ENCODE peak calls at places on chromosomes 6 and 20, in seven cellular contexts. T is pancreas; H is SK-N-SH; G is CD4-positive, CD25-positive, alpha-beta regulatory T cell; K is GM23248; Q is CD8-positive, alpha-beta memory T cell; A is left ventricle myocardium inferior. Z is an unnamed sample. For H3K4me1, the result is how much of the 10 kb centered on the place peaks cover.

GRCh38 chr20:32140603-32141002 is 31.1 kb downstream of the TM9SF4 start:
- DNase-seq in K (no peak), Q (no peak), H (no peak), G (no peak), T (no peak), A (no peak), Z (no peak)

GRCh38 chr20:22063753-22064152 is 358.3 kb downstream of the PAX1 start:
- DNase-seq in K (no peak), H (peak), Q (no peak), G (no peak), A (no peak), T (no peak), Z (no peak)

GRCh38 chr20:50294164-50295088 is 103.8 kb downstream of the CEBPB start:
- DNase-seq in Q (no peak), K (no peak), H (no peak), A (no peak), T (no peak), G (no peak), Z (no peak)

GRCh38 chr6:30325150-30325872 is 1.4 kb upstream of the TRIM39 start:
- DNase-seq in K (peak), Q (peak), H (peak), A (peak), G (peak), T (peak), Z (no peak)

GRCh38 chr6:28373925-28374324 is 24.2 kb downstream of the ZKSCAN3 start:
- DNase-seq in G (no peak), Q (no peak), A (no peak), H (no peak), T (no peak), K (no peak), Z (no peak)

GRCh38 chr20:25022680-25023079 is 30.1 kb upstream of the APMAP start:
- DNase-seq in K (no peak), A (peak), Q (no peak), T (peak), G (no peak), H (no peak), Z (no peak)

GRCh38 chr6:71721642-71722041 is 164.7 kb upstream of the RIMS1 start:
- DNase-seq in K (peak), Q (no peak), G (no peak), A (no peak), T (no peak), H (no peak), Z (no peak)

GRCh38 chr20:62409935-62410741 is 3.1 kb upstream of the CABLES2 start:
- DNase-seq in A (peak), Q (peak), G (peak), H (peak), T (peak), K (peak), Z (peak)

GRCh38 chr6:75752365-75752764 is 3.3 kb downstream of the MYO6 start:
- DNase-seq in Q (no peak), A (no peak), H (no peak), K (peak), T (no peak), G (no peak), Z (no peak)

GRCh38 chr20:24050119-24050518 is 61.5 kb upstream of the GGTLC1 start:
- DNase-seq in G (no peak), A (no peak), H (no peak), K (no peak), T (no peak), Q (no peak), Z (no peak)

GRCh38 chr6:149210376-149210775 is 107.1 kb upstream of the TAB2 start:
- DNase-seq in Q (no peak), H (no peak), A (no peak), T (no peak), K (peak), G (peak), Z (no peak)

GRCh38 chr6:44554194-44554593 is 166.7 kb downstream of the CDC5L start:
- DNase-seq in T (no peak), Q (no peak), K (no peak), H (no peak), G (no peak), A (no peak), Z (no peak)

GRCh38 chr6:55578537-55579363 is at the start of gene HMGCLL1:
- DNase-seq in G (no peak), A (peak), T (peak), Q (peak), H (peak), K (no peak), Z (peak)

GRCh38 chr6:106547961-106548453 is 81.3 kb downstream of the RTN4IP1 start:
- DNase-seq in K (no peak), G (peak), T (no peak), H (no peak), A (no peak), Q (no peak), Z (no peak)

GRCh38 chr6:108163267-108163643 is 2.6 kb upstream of the NR2E1 start:
- DNase-seq in G (no peak), H (no peak), Q (no peak), T (no peak), A (no peak), K (no peak), Z (no peak)

GRCh38 chr6:164069352-164070022 is 655.0 kb downstream of the QKI start:
- DNase-seq in G (no peak), A (peak), Q (no peak), K (no peak), H (no peak), T (no peak), Z (peak)

GRCh38 chr6:107600936-107601335 is 111.0 kb downstream of the SOBP start:
- DNase-seq in H (no peak), T (peak), K (peak), G (no peak), A (no peak), Q (no peak), Z (no peak)

GRCh38 chr6:14965340-14966102 is 280.3 kb upstream of the JARID2 start:
- DNase-seq in K (peak), T (no peak), G (no peak), A (no peak), H (no peak), Q (no peak), Z (no peak)

GRCh38 chr6:141990840-141991239 is 141.9 kb upstream of the GJE1 start:
- DNase-seq in G (no peak), A (no peak), T (no peak), K (no peak), Q (no peak), H (no peak), Z (no peak)

GRCh38 chr6:147724454-147724853 is 216.0 kb downstream of the SAMD5 start:
- DNase-seq in T (no peak), A (no peak), K (no peak), G (no peak), H (no peak), Q (no peak), Z (no peak)

GRCh38 chr6:5529733-5530132 is 268.4 kb downstream of the FARS2 start:
- DNase-seq in K (peak), H (no peak), G (no peak), Q (no peak), T (no peak), A (no peak), Z (no peak)

GRCh38 chr6:105564503-105564902 is 161.6 kb upstream of the PREP start:
- DNase-seq in T (no peak), K (no peak), A (no peak), Q (no peak), G (no peak), H (no peak), Z (no peak)

GRCh38 chr6:72959821-72960220 is 265.5 kb downstream of the KHDC1L start:
- DNase-seq in Q (no peak), A (no peak), K (no peak), G (no peak), H (no peak), T (no peak), Z (no peak)

GRCh38 chr6:34447915-34448314 is 18.0 kb upstream of the PACSIN1 start:
- DNase-seq in Q (no peak), A (no peak), K (no peak), G (no peak), H (no peak), T (no peak), Z (no peak)

DNA sequence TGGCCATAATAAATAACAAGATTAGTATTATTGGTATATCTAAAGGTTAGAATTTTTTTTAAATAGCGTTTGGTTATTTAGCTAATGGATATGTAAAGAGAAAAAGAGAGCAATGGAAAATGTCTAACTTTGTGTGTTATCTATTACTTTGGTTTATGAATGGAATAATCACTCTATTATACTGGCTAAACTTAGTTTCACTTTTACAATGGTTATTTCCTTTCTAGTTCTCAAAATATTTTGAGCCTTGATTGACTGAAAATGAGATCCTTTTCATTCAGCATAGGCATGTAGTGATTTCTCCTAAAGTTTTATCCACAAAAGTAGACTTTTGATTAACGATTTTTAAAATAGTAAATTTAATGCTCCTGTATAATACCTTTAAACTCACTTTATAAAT is 51.6 kb upstream of the MLIP start:
- DNase-seq in K (peak), G (no peak), H (no peak), A (no peak), Q (no peak), T (no peak), Z (no peak)
- H3K4me3 ChIP-seq in K (peak), G (no peak), H (no peak), A (peak), Q (no peak), T (no peak), Z (no peak)

DNA sequence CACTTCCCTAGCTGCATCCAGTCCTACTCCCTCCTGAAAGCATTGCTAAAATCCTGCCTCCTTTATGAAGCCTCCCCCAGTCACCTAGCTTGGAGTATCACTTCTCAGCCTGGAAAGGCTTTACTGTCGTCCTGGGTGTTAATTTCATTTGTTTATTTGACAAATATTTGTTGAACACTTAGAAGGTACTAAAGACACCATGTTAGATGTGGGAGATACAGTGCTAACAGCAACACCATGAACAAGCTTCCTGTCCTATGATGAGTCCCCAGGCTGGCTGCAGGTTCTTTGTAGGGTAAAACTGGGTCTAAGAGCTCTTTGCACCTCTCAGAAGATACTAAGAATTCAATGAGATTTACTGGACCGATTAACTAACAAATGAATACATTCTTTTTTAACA is 109.2 kb upstream of the TMEM170B start:
- DNase-seq in H (no peak), A (no peak), K (peak), Q (no peak), T (no peak), G (peak), Z (no peak)
- H3K4me1 ChIP-seq in H (under half), A (half or more), K (half or more), Q (under half), T (under half), G (under half), Z (under half)

GRCh38 chr6:32815996-32816395 is 806 bp downstream of the HLA-DOB start:
- DNase-seq in H (no peak), A (no peak), G (no peak), K (no peak), T (no peak), Q (no peak), Z (no peak)
- H3K4me3 ChIP-seq in H (no peak), A (no peak), G (no peak), K (no peak), T (no peak), Q (no peak), Z (no peak)

DNA sequence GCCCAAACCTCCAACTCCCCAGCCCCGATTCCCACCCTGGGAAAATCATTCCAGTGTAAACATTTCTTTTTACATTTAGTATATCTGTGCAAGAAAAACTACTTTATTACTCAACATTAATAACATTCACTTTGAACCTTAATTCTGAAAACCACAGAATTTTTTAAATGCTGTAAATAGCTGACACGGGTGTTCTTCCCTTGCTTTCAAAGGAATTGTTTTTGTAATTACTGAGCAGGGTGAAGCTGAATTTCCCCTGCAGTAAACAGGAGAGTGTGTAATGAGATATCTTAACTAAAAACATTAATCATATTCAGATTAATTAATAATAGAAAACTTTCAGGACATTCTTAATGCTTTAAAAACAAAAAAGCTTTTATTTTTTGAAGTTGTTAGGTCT is 99.3 kb upstream of the CITED2 start:
- DNase-seq in Q (no peak), G (no peak), K (peak), T (no peak), H (no peak), A (no peak), Z (no peak)
- H3K4me1 ChIP-seq in Q (under half), G (under half), K (under half), T (under half), H (under half), A (under half), Z (under half)